ENCODE peak calls at places on chromosomes 7 and 10, in seven cellular contexts. One of them, this sample, is unnamed.

GRCh38 chr7:112079122-112079521 is 127.1 kb downstream of the DOCK4 start:
- DNase-seq in Panc1: no peak
- DNase-seq in activated CD8-positive, alpha-beta T cell treated with anti-CD3 and anti-CD28 coated beads for 36 hours: no peak
- DNase-seq in T-helper 2 cell treated with Interferon-gamma antibody and Interleukin-4, amounts not matched to agents 5 μg/mL and 100 μg/mL, for 36 hours: no peak
- DNase-seq in NCI-H2081: no peak
- DNase-seq in NCI-H226: no peak
- DNase-seq in AG04450: no peak
- DNase-seq in this sample: no peak

GRCh38 chr10:63801139-63801538 is 279.9 kb downstream of the REEP3 start:
- DNase-seq in Panc1: no peak
- DNase-seq in AG04450: no peak
- DNase-seq in T-helper 2 cell treated with Interferon-gamma antibody and Interleukin-4, amounts not matched to agents 5 μg/mL and 100 μg/mL, for 36 hours: no peak
- DNase-seq in NCI-H2081: no peak
- DNase-seq in activated CD8-positive, alpha-beta T cell treated with anti-CD3 and anti-CD28 coated beads for 36 hours: no peak
- DNase-seq in NCI-H226: no peak
- DNase-seq in this sample: no peak

GRCh38 chr7:76346778-76347177 is 12.0 kb downstream of the YWHAG start:
- DNase-seq in NCI-H226: no peak
- DNase-seq in NCI-H2081: no peak
- DNase-seq in activated CD8-positive, alpha-beta T cell treated with anti-CD3 and anti-CD28 coated beads for 36 hours: no peak
- DNase-seq in T-helper 2 cell treated with Interferon-gamma antibody and Interleukin-4, amounts not matched to agents 5 μg/mL and 100 μg/mL, for 36 hours: no peak
- DNase-seq in Panc1: no peak
- DNase-seq in AG04450: no peak
- DNase-seq in this sample: no peak

GRCh38 chr10:121598261-121599249 is at the start of gene FGFR2:
- DNase-seq in Panc1: no peak
- DNase-seq in NCI-H226: peak
- DNase-seq in AG04450: no peak
- DNase-seq in activated CD8-positive, alpha-beta T cell treated with anti-CD3 and anti-CD28 coated beads for 36 hours: peak
- DNase-seq in NCI-H2081: no peak
- DNase-seq in T-helper 2 cell treated with Interferon-gamma antibody and Interleukin-4, amounts not matched to agents 5 μg/mL and 100 μg/mL, for 36 hours: peak
- DNase-seq in this sample: no peak

GRCh38 chr10:95201736-95202135 is 7.7 kb downstream of the ACSM6 start:
- DNase-seq in T-helper 2 cell treated with Interferon-gamma antibody and Interleukin-4, amounts not matched to agents 5 μg/mL and 100 μg/mL, for 36 hours: no peak
- DNase-seq in AG04450: no peak
- DNase-seq in NCI-H226: peak
- DNase-seq in NCI-H2081: no peak
- DNase-seq in Panc1: no peak
- DNase-seq in activated CD8-positive, alpha-beta T cell treated with anti-CD3 and anti-CD28 coated beads for 36 hours: no peak
- DNase-seq in this sample: no peak

GRCh38 chr7:150368884-150369739 is 490 bp downstream of the REPIN1 start:
- DNase-seq in activated CD8-positive, alpha-beta T cell treated with anti-CD3 and anti-CD28 coated beads for 36 hours: peak
- DNase-seq in AG04450: no peak
- DNase-seq in NCI-H226: peak
- DNase-seq in NCI-H2081: peak
- DNase-seq in T-helper 2 cell treated with Interferon-gamma antibody and Interleukin-4, amounts not matched to agents 5 μg/mL and 100 μg/mL, for 36 hours: no peak
- DNase-seq in Panc1: no peak
- DNase-seq in this sample: peak

GRCh38 chr10:33453081-33453850 is 118.8 kb upstream of the NRP1 start:
- DNase-seq in AG04450: no peak
- DNase-seq in activated CD8-positive, alpha-beta T cell treated with anti-CD3 and anti-CD28 coated beads for 36 hours: no peak
- DNase-seq in NCI-H2081: no peak
- DNase-seq in T-helper 2 cell treated with Interferon-gamma antibody and Interleukin-4, amounts not matched to agents 5 μg/mL and 100 μg/mL, for 36 hours: no peak
- DNase-seq in NCI-H226: peak
- DNase-seq in Panc1: no peak
- DNase-seq in this sample: no peak

GRCh38 chr7:542935-543789 is 23.5 kb upstream of the PDGFA start:
- DNase-seq in Panc1: peak
- DNase-seq in NCI-H226: peak
- DNase-seq in AG04450: peak
- DNase-seq in activated CD8-positive, alpha-beta T cell treated with anti-CD3 and anti-CD28 coated beads for 36 hours: peak
- DNase-seq in T-helper 2 cell treated with Interferon-gamma antibody and Interleukin-4, amounts not matched to agents 5 μg/mL and 100 μg/mL, for 36 hours: no peak
- DNase-seq in NCI-H2081: no peak
- DNase-seq in this sample: no peak

GRCh38 chr7:28481131-28481926 is 69.0 kb downstream of the CREB5 start:
- DNase-seq in T-helper 2 cell treated with Interferon-gamma antibody and Interleukin-4, amounts not matched to agents 5 μg/mL and 100 μg/mL, for 36 hours: no peak
- DNase-seq in activated CD8-positive, alpha-beta T cell treated with anti-CD3 and anti-CD28 coated beads for 36 hours: no peak
- DNase-seq in AG04450: peak
- DNase-seq in Panc1: no peak
- DNase-seq in NCI-H2081: no peak
- DNase-seq in NCI-H226: peak
- DNase-seq in this sample: no peak

GRCh38 chr10:118961401-118961800 is 68.1 kb upstream of the NANOS1 start:
- DNase-seq in T-helper 2 cell treated with Interferon-gamma antibody and Interleukin-4, amounts not matched to agents 5 μg/mL and 100 μg/mL, for 36 hours: no peak
- DNase-seq in NCI-H226: no peak
- DNase-seq in NCI-H2081: no peak
- DNase-seq in activated CD8-positive, alpha-beta T cell treated with anti-CD3 and anti-CD28 coated beads for 36 hours: no peak
- DNase-seq in AG04450: no peak
- DNase-seq in Panc1: no peak
- DNase-seq in this sample: no peak

GRCh38 chr7:96151889-96152288 is 170.0 kb downstream of the SLC25A13 start:
- DNase-seq in activated CD8-positive, alpha-beta T cell treated with anti-CD3 and anti-CD28 coated beads for 36 hours: no peak
- DNase-seq in NCI-H226: no peak
- DNase-seq in Panc1: no peak
- DNase-seq in NCI-H2081: no peak
- DNase-seq in AG04450: no peak
- DNase-seq in T-helper 2 cell treated with Interferon-gamma antibody and Interleukin-4, amounts not matched to agents 5 μg/mL and 100 μg/mL, for 36 hours: no peak
- DNase-seq in this sample: no peak

GRCh38 chr10:5858811-5859210 is 30.9 kb downstream of the ANKRD16 start:
- DNase-seq in Panc1: no peak
- DNase-seq in AG04450: no peak
- DNase-seq in NCI-H2081: no peak
- DNase-seq in activated CD8-positive, alpha-beta T cell treated with anti-CD3 and anti-CD28 coated beads for 36 hours: no peak
- DNase-seq in NCI-H226: no peak
- DNase-seq in T-helper 2 cell treated with Interferon-gamma antibody and Interleukin-4, amounts not matched to agents 5 μg/mL and 100 μg/mL, for 36 hours: no peak
- DNase-seq in this sample: no peak

GRCh38 chr7:26474596-26474995 is 182.9 kb downstream of the SNX10 start:
- DNase-seq in NCI-H226: no peak
- DNase-seq in NCI-H2081: no peak
- DNase-seq in AG04450: no peak
- DNase-seq in activated CD8-positive, alpha-beta T cell treated with anti-CD3 and anti-CD28 coated beads for 36 hours: no peak
- DNase-seq in Panc1: no peak
- DNase-seq in T-helper 2 cell treated with Interferon-gamma antibody and Interleukin-4, amounts not matched to agents 5 μg/mL and 100 μg/mL, for 36 hours: no peak
- DNase-seq in this sample: no peak

GRCh38 chr10:23474081-23474480 is 35.2 kb downstream of the OTUD1 start:
- DNase-seq in AG04450: no peak
- DNase-seq in activated CD8-positive, alpha-beta T cell treated with anti-CD3 and anti-CD28 coated beads for 36 hours: no peak
- DNase-seq in T-helper 2 cell treated with Interferon-gamma antibody and Interleukin-4, amounts not matched to agents 5 μg/mL and 100 μg/mL, for 36 hours: no peak
- DNase-seq in Panc1: no peak
- DNase-seq in NCI-H2081: no peak
- DNase-seq in NCI-H226: no peak
- DNase-seq in this sample: no peak

GRCh38 chr7:137954614-137955013 is 47.3 kb downstream of the CREB3L2 start:
- DNase-seq in Panc1: no peak
- DNase-seq in T-helper 2 cell treated with Interferon-gamma antibody and Interleukin-4, amounts not matched to agents 5 μg/mL and 100 μg/mL, for 36 hours: no peak
- DNase-seq in NCI-H226: no peak
- DNase-seq in NCI-H2081: no peak
- DNase-seq in activated CD8-positive, alpha-beta T cell treated with anti-CD3 and anti-CD28 coated beads for 36 hours: no peak
- DNase-seq in AG04450: no peak
- DNase-seq in this sample: no peak

GRCh38 chr10:8047452-8048280 is 6.8 kb upstream of the GATA3 start:
- DNase-seq in NCI-H226: no peak
- DNase-seq in Panc1: no peak
- DNase-seq in activated CD8-positive, alpha-beta T cell treated with anti-CD3 and anti-CD28 coated beads for 36 hours: no peak
- DNase-seq in NCI-H2081: no peak
- DNase-seq in AG04450: no peak
- DNase-seq in T-helper 2 cell treated with Interferon-gamma antibody and Interleukin-4, amounts not matched to agents 5 μg/mL and 100 μg/mL, for 36 hours: no peak
- DNase-seq in this sample: no peak

GRCh38 chr7:516606-517456 is 2.8 kb downstream of the PDGFA start:
- DNase-seq in Panc1: no peak
- DNase-seq in AG04450: no peak
- DNase-seq in T-helper 2 cell treated with Interferon-gamma antibody and Interleukin-4, amounts not matched to agents 5 μg/mL and 100 μg/mL, for 36 hours: peak
- DNase-seq in activated CD8-positive, alpha-beta T cell treated with anti-CD3 and anti-CD28 coated beads for 36 hours: peak
- DNase-seq in NCI-H2081: no peak
- DNase-seq in NCI-H226: peak
- DNase-seq in this sample: no peak

GRCh38 chr10:1048349-1048731 is 579 bp downstream of the IDI1 start:
- DNase-seq in Panc1: no peak
- DNase-seq in T-helper 2 cell treated with Interferon-gamma antibody and Interleukin-4, amounts not matched to agents 5 μg/mL and 100 μg/mL, for 36 hours: no peak
- DNase-seq in AG04450: no peak
- DNase-seq in NCI-H226: no peak
- DNase-seq in NCI-H2081: no peak
- DNase-seq in activated CD8-positive, alpha-beta T cell treated with anti-CD3 and anti-CD28 coated beads for 36 hours: peak
- DNase-seq in this sample: no peak

GRCh38 chr7:44080118-44080517 is 2.2 kb downstream of the POLM start:
- DNase-seq in Panc1: no peak
- DNase-seq in NCI-H2081: no peak
- DNase-seq in AG04450: no peak
- DNase-seq in NCI-H226: no peak
- DNase-seq in T-helper 2 cell treated with Interferon-gamma antibody and Interleukin-4, amounts not matched to agents 5 μg/mL and 100 μg/mL, for 36 hours: no peak
- DNase-seq in activated CD8-positive, alpha-beta T cell treated with anti-CD3 and anti-CD28 coated beads for 36 hours: no peak
- DNase-seq in this sample: no peak

GRCh38 chr7:82624337-82624736 is 180.8 kb upstream of the CACNA2D1 start:
- DNase-seq in NCI-H2081: no peak
- DNase-seq in AG04450: peak
- DNase-seq in activated CD8-positive, alpha-beta T cell treated with anti-CD3 and anti-CD28 coated beads for 36 hours: no peak
- DNase-seq in T-helper 2 cell treated with Interferon-gamma antibody and Interleukin-4, amounts not matched to agents 5 μg/mL and 100 μg/mL, for 36 hours: no peak
- DNase-seq in NCI-H226: peak
- DNase-seq in Panc1: no peak
- DNase-seq in this sample: no peak

GRCh38 chr10:103849880-103850571 is 5.3 kb downstream of the SH3PXD2A start:
- DNase-seq in NCI-H2081: no peak
- DNase-seq in Panc1: peak
- DNase-seq in NCI-H226: peak
- DNase-seq in T-helper 2 cell treated with Interferon-gamma antibody and Interleukin-4, amounts not matched to agents 5 μg/mL and 100 μg/mL, for 36 hours: no peak
- DNase-seq in activated CD8-positive, alpha-beta T cell treated with anti-CD3 and anti-CD28 coated beads for 36 hours: no peak
- DNase-seq in AG04450: no peak
- DNase-seq in this sample: no peak

GRCh38 chr7:154693646-154694045 is 309.3 kb downstream of the PAXIP1 start:
- DNase-seq in T-helper 2 cell treated with Interferon-gamma antibody and Interleukin-4, amounts not matched to agents 5 μg/mL and 100 μg/mL, for 36 hours: no peak
- DNase-seq in NCI-H226: no peak
- DNase-seq in AG04450: no peak
- DNase-seq in NCI-H2081: no peak
- DNase-seq in Panc1: no peak
- DNase-seq in activated CD8-positive, alpha-beta T cell treated with anti-CD3 and anti-CD28 coated beads for 36 hours: no peak
- DNase-seq in this sample: no peak

GRCh38 chr10:116815641-116816415 is 33.5 kb upstream of the ENO4 start:
- DNase-seq in AG04450: no peak
- DNase-seq in NCI-H226: no peak
- DNase-seq in activated CD8-positive, alpha-beta T cell treated with anti-CD3 and anti-CD28 coated beads for 36 hours: no peak
- DNase-seq in NCI-H2081: no peak
- DNase-seq in T-helper 2 cell treated with Interferon-gamma antibody and Interleukin-4, amounts not matched to agents 5 μg/mL and 100 μg/mL, for 36 hours: no peak
- DNase-seq in Panc1: no peak
- DNase-seq in this sample: no peak

GRCh38 chr7:119783799-119784198 is 489.2 kb upstream of the KCND2 start:
- DNase-seq in AG04450: no peak
- DNase-seq in NCI-H2081: peak
- DNase-seq in T-helper 2 cell treated with Interferon-gamma antibody and Interleukin-4, amounts not matched to agents 5 μg/mL and 100 μg/mL, for 36 hours: no peak
- DNase-seq in NCI-H226: peak
- DNase-seq in activated CD8-positive, alpha-beta T cell treated with anti-CD3 and anti-CD28 coated beads for 36 hours: no peak
- DNase-seq in Panc1: no peak
- DNase-seq in this sample: no peak

GRCh38 chr10:124994573-124995473 is 52.9 kb downstream of the ZRANB1 start:
- DNase-seq in NCI-H2081: no peak
- DNase-seq in Panc1: no peak
- DNase-seq in activated CD8-positive, alpha-beta T cell treated with anti-CD3 and anti-CD28 coated beads for 36 hours: no peak
- DNase-seq in T-helper 2 cell treated with Interferon-gamma antibody and Interleukin-4, amounts not matched to agents 5 μg/mL and 100 μg/mL, for 36 hours: no peak
- DNase-seq in NCI-H226: no peak
- DNase-seq in AG04450: no peak
- DNase-seq in this sample: no peak

GRCh38 chr7:75957021-75957736 is 37.2 kb downstream of the TMEM120A start:
- DNase-seq in Panc1: no peak
- DNase-seq in T-helper 2 cell treated with Interferon-gamma antibody and Interleukin-4, amounts not matched to agents 5 μg/mL and 100 μg/mL, for 36 hours: no peak
- DNase-seq in NCI-H226: no peak
- DNase-seq in activated CD8-positive, alpha-beta T cell treated with anti-CD3 and anti-CD28 coated beads for 36 hours: no peak
- DNase-seq in AG04450: no peak
- DNase-seq in NCI-H2081: no peak
- DNase-seq in this sample: no peak

GRCh38 chr10:7561216-7561893 is 105.4 kb downstream of the ITIH5 start:
- DNase-seq in NCI-H226: no peak
- DNase-seq in AG04450: no peak
- DNase-seq in Panc1: no peak
- DNase-seq in activated CD8-positive, alpha-beta T cell treated with anti-CD3 and anti-CD28 coated beads for 36 hours: no peak
- DNase-seq in T-helper 2 cell treated with Interferon-gamma antibody and Interleukin-4, amounts not matched to agents 5 μg/mL and 100 μg/mL, for 36 hours: no peak
- DNase-seq in NCI-H2081: peak
- DNase-seq in this sample: no peak

GRCh38 chr10:110016037-110016436 is 8.3 kb downstream of the ADD3 start:
- DNase-seq in NCI-H2081: no peak
- DNase-seq in AG04450: no peak
- DNase-seq in Panc1: no peak
- DNase-seq in activated CD8-positive, alpha-beta T cell treated with anti-CD3 and anti-CD28 coated beads for 36 hours: no peak
- DNase-seq in T-helper 2 cell treated with Interferon-gamma antibody and Interleukin-4, amounts not matched to agents 5 μg/mL and 100 μg/mL, for 36 hours: no peak
- DNase-seq in NCI-H226: peak
- DNase-seq in this sample: no peak